ENCODE peak calls at places on chromosomes 7 and 10, in six cellular contexts. E, P, M, D, G and K are unnamed samples. For H3K4me1, the result is how much of the 10 kb centered on the place peaks cover.

GRCh38 chr10:132423966-132424847 is 27.2 kb downstream of the PWWP2B start:
- DNase-seq in P (no peak), D (no peak), M (no peak), E (no peak), G (no peak), K (no peak)

GRCh38 chr7:70788276-70788675 is 343.7 kb upstream of the GALNT17 start:
- DNase-seq in D (no peak), M (no peak), E (peak), P (no peak), G (no peak), K (peak)

GRCh38 chr10:132298038-132298935 is 9.5 kb downstream of the STK32C start:
- DNase-seq in P (no peak), D (no peak), E (no peak), G (no peak), M (no peak), K (no peak)

GRCh38 chr7:22549667-22550513 is 49.9 kb upstream of the STEAP1B start:
- DNase-seq in M (no peak), E (peak), P (peak), D (no peak), G (peak), K (peak)

GRCh38 chr10:118501637-118502440 is 93.6 kb downstream of the PRLHR start:
- DNase-seq in G (no peak), E (no peak), M (no peak), P (no peak), D (no peak), K (no peak)

GRCh38 chr7:155358948-155359712 is 61.5 kb downstream of the INSIG1 start:
- DNase-seq in E (no peak), D (no peak), P (no peak), G (no peak), M (no peak), K (no peak)

GRCh38 chr7:27199820-27200760 is at the start of gene HOXA13:
- DNase-seq in G (no peak), D (no peak), M (peak), P (peak), E (no peak), K (no peak)

GRCh38 chr10:4867520-4868356 is 41.7 kb downstream of the AKR1E2 start:
- DNase-seq in M (no peak), E (no peak), D (no peak), G (no peak), P (no peak), K (no peak)

GRCh38 chr7:102024005-102024768 is 206.8 kb downstream of the CUX1 start:
- DNase-seq in M (no peak), P (no peak), E (no peak), G (no peak), D (no peak), K (no peak)

GRCh38 chr10:113226404-113226803 is 276.4 kb downstream of the TCF7L2 start:
- DNase-seq in P (no peak), D (no peak), G (no peak), M (no peak), E (peak), K (no peak)

GRCh38 chr10:87865201-87866025 is 2.0 kb downstream of the PTEN start:
- DNase-seq in P (no peak), D (no peak), M (no peak), G (no peak), E (peak), K (no peak)

GRCh38 chr10:129945941-129946760 is 17.9 kb downstream of the EBF3 start:
- DNase-seq in M (no peak), G (no peak), P (no peak), D (no peak), E (no peak), K (no peak)

GRCh38 chr10:62735464-62736188 is 68.9 kb upstream of the ADO start:
- DNase-seq in G (no peak), M (peak), E (peak), P (peak), D (no peak), K (peak)

GRCh38 chr10:30068482-30069223 is 9.3 kb upstream of the JCAD start:
- DNase-seq in M (no peak), D (no peak), P (no peak), E (no peak), G (no peak), K (no peak)

GRCh38 chr10:7397636-7398035 is 13.2 kb downstream of the SFMBT2 start:
- DNase-seq in P (no peak), M (no peak), G (no peak), E (no peak), D (no peak), K (no peak)

GRCh38 chr7:99707096-99707495 is 27.3 kb upstream of the CYP3A5 start:
- DNase-seq in E (no peak), D (no peak), P (no peak), M (no peak), G (no peak), K (no peak)

GRCh38 chr10:660413-660979 is 29.0 kb downstream of the DIP2C start:
- DNase-seq in E (no peak), G (no peak), M (peak), D (no peak), P (no peak), K (no peak)

GRCh38 chr10:24897326-24897926 is 55.0 kb downstream of the PRTFDC1 start:
- DNase-seq in P (peak), D (no peak), G (no peak), E (peak), M (peak), K (peak)

GRCh38 chr10:91211675-91212074 is 8.8 kb upstream of the PCGF5 start:
- DNase-seq in P (no peak), E (no peak), G (no peak), D (no peak), M (no peak), K (no peak)

GRCh38 chr7:151307536-151307935 is 34.1 kb upstream of the NUB1 start:
- DNase-seq in P (no peak), D (no peak), M (peak), E (no peak), G (no peak), K (no peak)

GRCh38 chr10:48582970-48583369 is 21.9 kb downstream of the ARHGAP22 start:
- DNase-seq in E (no peak), P (no peak), M (no peak), G (no peak), D (no peak), K (no peak)

GRCh38 chr10:94239696-94240095 is 123.0 kb downstream of the NOC3L start:
- DNase-seq in P (no peak), G (no peak), M (no peak), D (no peak), E (no peak), K (no peak)

GRCh38 chr7:75690121-75690523 is 48.6 kb downstream of the HIP1 start:
- DNase-seq in D (no peak), P (no peak), M (no peak), E (no peak), G (no peak), K (no peak)

GRCh38 chr7:75689246-75690099 is 49.3 kb downstream of the HIP1 start:
- DNase-seq in D (no peak), M (no peak), G (no peak), P (no peak), E (no peak), K (no peak)

GRCh38 chr7:75688200-75689136 is 50.3 kb downstream of the HIP1 start:
- DNase-seq in E (no peak), P (peak), G (peak), M (no peak), D (no peak), K (no peak)

GRCh38 chr7:75686551-75686950 is 52.2 kb downstream of the HIP1 start:
- DNase-seq in G (no peak), P (no peak), D (no peak), E (no peak), M (no peak), K (no peak)

GRCh38 chr7:75687246-75688088 is 51.3 kb downstream of the HIP1 start:
- DNase-seq in M (no peak), G (no peak), P (no peak), D (no peak), E (no peak), K (no peak)
- H3K4me3 ChIP-seq in M (no peak), G (no peak), P (no peak), D (no peak), E (no peak), K (no peak)

GRCh38 chr7:118245267-118246040 is 20.9 kb downstream of the ANKRD7 start:
- DNase-seq in E (no peak), D (no peak), M (no peak), P (peak), G (no peak), K (no peak)
- H3K27ac ChIP-seq in E (no peak), D (no peak), M (no peak), P (no peak), G (no peak), K (no peak)

DNA sequence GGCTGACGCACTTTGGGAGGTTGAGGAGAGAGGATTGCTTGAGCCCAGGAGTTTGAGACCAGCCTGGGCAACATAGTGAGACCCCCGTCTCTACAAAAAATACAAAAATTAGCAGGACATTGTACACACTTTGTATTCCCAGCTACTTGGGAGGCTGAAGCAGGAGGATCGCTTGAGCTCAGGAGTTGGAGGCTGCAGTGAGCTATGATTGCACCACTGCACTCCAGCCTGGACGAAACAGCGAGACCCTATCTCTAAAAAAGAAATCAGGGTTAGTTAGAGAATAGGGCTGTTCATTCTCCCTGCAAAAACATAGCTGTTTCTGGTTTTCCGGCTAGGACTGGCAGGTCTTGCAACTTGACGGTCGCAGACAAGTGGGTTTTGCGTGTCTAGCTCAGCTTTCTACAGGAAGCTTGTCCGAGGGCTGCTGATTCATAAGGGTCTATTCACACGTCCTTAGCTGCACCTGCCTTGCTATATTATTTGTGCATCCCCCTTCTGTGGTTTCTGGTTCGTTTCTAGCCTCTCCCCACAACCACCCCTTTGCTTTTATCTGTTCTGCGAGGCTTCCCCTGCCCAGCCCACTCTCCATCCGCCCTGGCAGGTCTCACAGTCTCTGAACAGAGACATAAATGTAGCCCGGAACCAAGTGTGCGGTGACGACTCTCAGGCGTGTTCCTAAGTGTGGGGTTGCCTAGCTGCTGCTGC is 10.7 kb downstream of the AMZ1 start:
- DNase-seq in D (peak), M (no peak), E (peak), P (no peak), G (peak), K (peak)
- H3K4me1 ChIP-seq in D (under half), M (under half), E (under half), P (under half), G (under half), K (under half)

GRCh38 chr10:12719365-12719764 is 282.1 kb downstream of the CCDC3 start:
- DNase-seq in E (no peak), M (no peak), G (no peak), D (no peak), P (peak), K (no peak)
- H3K4me3 ChIP-seq in E (no peak), M (no peak), G (no peak), D (no peak), P (no peak), K (no peak)

DNA sequence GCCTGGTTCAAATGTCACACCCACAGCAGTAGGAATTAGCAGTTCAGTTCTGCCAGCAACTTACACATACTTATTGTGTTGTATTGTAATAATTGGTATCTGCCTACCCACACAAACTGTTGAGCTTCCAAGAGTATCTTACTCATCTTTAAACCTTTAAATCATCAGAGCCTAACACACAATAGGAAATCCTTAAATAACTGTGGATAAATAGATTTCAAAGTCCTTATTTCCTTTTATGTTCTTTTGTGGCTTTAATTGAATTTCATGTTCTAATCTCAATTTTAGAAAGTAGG is 3.9 kb downstream of the CASD1 start:
- DNase-seq in M (no peak), P (peak), E (no peak), G (no peak), D (no peak), K (no peak)
- H3K27ac ChIP-seq in M (no peak), P (no peak), E (no peak), G (no peak), D (no peak), K (no peak)

DNA sequence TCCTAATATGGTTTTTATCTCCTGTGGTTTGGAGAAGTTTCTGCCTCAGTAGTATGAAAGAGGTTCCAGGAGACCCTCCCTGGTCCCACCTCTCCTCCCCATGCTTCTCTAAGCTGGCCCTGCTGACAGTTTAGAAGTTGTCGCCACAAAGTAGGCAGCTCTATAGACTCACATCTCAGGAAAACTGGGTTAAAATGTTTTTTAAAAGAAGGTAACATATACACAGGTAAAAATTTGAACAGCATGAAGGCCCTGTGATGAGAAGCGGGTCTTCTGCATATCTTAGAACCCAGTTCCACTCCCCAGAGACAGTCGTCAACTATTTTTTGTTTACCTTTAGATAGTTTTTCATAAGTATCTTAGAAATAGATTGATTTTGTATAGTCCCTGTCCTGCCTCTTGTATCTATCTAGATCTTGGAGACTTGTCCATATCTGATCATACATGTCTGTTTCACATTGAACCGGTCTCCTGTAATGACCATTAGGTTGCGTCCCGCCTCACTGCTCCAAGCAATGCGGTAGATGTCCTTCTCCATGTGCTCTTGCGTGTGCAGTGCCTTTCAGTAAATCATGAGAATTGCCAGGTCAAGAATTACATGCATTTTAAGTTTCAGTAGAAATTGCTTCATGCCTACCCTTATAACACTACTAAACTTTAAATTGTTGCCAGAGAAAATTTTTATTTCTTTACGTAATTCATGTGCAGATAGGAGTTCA is 2.2 kb downstream of the DUSP5 start:
- DNase-seq in G (no peak), D (no peak), E (peak), M (no peak), P (no peak), K (no peak)
- H3K4me1 ChIP-seq in G (half or more), D (half or more), E (half or more), M (half or more), P (half or more), K (half or more)